ENCODE peak calls at places on chromosomes 12 and 14, in seven cellular contexts. M is tibial artery; R is thoracic aorta; I is gastrocnemius medialis; O is small intestine; F is A549; Z is CD8-positive, alpha-beta memory T cell. T is an unnamed sample. For H3K4me1, the result is how much of the 10 kb centered on the place peaks cover.

GRCh38 chr14:71245659-71246361 is 338.6 kb downstream of the PCNX1 start:
- DNase-seq in M (no peak), R (no peak), I (no peak), O (peak), F (no peak), Z (no peak), T (no peak)

GRCh38 chr14:34356267-34356660 is 105.8 kb downstream of the SPTSSA start:
- DNase-seq in M (no peak), R (no peak), I (no peak), O (no peak), F (no peak), Z (no peak), T (no peak)

GRCh38 chr12:108029081-108029790 is 99.9 kb upstream of the WSCD2 start:
- DNase-seq in M (no peak), R (no peak), I (no peak), O (no peak), F (no peak), Z (no peak), T (no peak)

GRCh38 chr12:130879781-130880389 is 8.0 kb downstream of the RAN start:
- DNase-seq in M (no peak), R (no peak), I (no peak), O (no peak), F (no peak), Z (no peak), T (no peak)

GRCh38 chr12:28164644-28165313 is 25.5 kb upstream of the CCDC91 start:
- DNase-seq in M (no peak), R (no peak), I (no peak), O (peak), F (peak), Z (no peak), T (no peak)

GRCh38 chr14:32657081-32657480 is 281.6 kb upstream of the NPAS3 start:
- DNase-seq in M (peak), R (peak), I (peak), O (no peak), F (peak), Z (no peak), T (no peak)

GRCh38 chr14:72597834-72598233 is 296.1 kb downstream of the DPF3 start:
- DNase-seq in M (no peak), R (no peak), I (no peak), O (no peak), F (no peak), Z (no peak), T (no peak)

GRCh38 chr14:59055439-59056045 is 132.9 kb upstream of the DAAM1 start:
- DNase-seq in M (no peak), R (no peak), I (no peak), O (peak), F (peak), Z (no peak), T (peak)

GRCh38 chr12:117100251-117100650 is 1.0 kb upstream of the TESC start:
- DNase-seq in M (no peak), R (no peak), I (no peak), O (no peak), F (peak), Z (no peak), T (no peak)

GRCh38 chr14:50804181-50804721 is 26.7 kb downstream of the NIN start:
- DNase-seq in M (no peak), R (no peak), I (no peak), O (no peak), F (no peak), Z (no peak), T (no peak)

DNA sequence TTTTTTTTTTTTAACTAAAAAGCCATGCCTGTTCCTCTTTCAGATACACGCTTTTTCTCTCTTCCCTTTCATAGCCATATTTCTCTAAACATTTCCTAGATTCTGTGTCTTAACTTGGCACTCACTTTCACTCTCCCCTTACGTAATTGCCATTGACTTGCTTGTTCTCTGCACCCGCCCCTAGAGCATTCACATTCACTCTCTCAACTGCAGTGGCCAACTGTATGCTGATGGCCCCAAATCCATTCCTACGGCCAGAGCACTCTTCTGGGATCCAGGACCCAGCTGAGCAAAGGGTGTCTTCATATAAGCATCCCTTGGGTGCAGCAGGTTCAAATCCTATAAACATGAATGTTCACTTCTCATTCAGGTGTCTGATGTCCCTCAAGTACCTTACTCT is 59.5 kb downstream of the CKB start:
- DNase-seq in M (no peak), R (no peak), I (no peak), O (no peak), F (no peak), Z (no peak), T (no peak)
- H3K4me1 ChIP-seq in M (under half), R (under half), I (under half), O (under half), F (under half), Z (under half), T (under half)

GRCh38 chr12:104522985-104523719 is 66.4 kb downstream of the CHST11 start:
- DNase-seq in M (no peak), R (no peak), I (no peak), O (no peak), F (no peak), Z (no peak), T (no peak)
- H3K4me3 ChIP-seq in M (no peak), R (no peak), I (no peak), O (no peak), F (no peak), Z (no peak), T (no peak)

GRCh38 chr12:106004289-106004688 is 134.5 kb downstream of the NUAK1 start:
- DNase-seq in M (no peak), R (no peak), I (no peak), O (no peak), F (no peak), Z (no peak), T (no peak)
- H3K4me1 ChIP-seq in M (under half), R (under half), I (under half), O (under half), F (under half), Z (under half), T (under half)

DNA sequence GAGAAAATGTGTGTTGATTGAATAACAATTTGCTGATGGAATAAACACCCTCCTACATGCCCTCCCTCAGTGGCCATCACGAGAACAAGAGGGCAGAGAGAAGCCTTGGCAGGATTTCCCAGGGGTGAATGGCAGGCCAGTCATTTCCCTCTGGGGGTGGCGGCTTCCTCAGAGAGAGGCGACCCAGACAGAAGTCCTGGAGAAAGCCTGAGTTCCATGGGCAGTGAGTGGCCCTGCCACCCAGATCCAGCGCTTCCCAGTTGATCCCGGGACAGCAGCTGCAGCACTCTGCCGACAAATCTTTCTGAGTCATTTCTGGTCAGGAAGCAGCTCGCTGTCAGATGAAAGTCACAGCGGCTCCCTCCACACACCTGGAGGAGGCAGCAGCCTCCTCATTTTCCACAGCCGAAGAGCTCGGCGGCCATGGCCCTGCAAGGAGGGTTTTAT is 123.0 kb downstream of the SCARB1 start:
- DNase-seq in M (peak), R (no peak), I (peak), O (peak), F (peak), Z (no peak), T (no peak)
- H3K4me3 ChIP-seq in M (no peak), R (no peak), I (no peak), O (no peak), F (no peak), Z (no peak), T (no peak)

GRCh38 chr12:57221169-57221917 is 4.7 kb downstream of the NXPH4 start:
- DNase-seq in M (no peak), R (no peak), I (no peak), O (no peak), F (no peak), Z (no peak), T (no peak)
- H3K4me1 ChIP-seq in M (under half), R (under half), I (under half), O (under half), F (under half), Z (under half), T (under half)

GRCh38 chr12:5099136-5099535 is 55.5 kb downstream of the KCNA5 start:
- DNase-seq in M (no peak), R (no peak), I (no peak), O (no peak), F (no peak), Z (no peak), T (no peak)
- H3K4me3 ChIP-seq in M (no peak), R (no peak), I (no peak), O (no peak), F (no peak), Z (no peak), T (no peak)

GRCh38 chr14:100400115-100400514 is 77.0 kb downstream of the SLC25A47 start:
- DNase-seq in M (no peak), R (no peak), I (no peak), O (peak), F (no peak), Z (no peak), T (no peak)
- H3K4me1 ChIP-seq in M (under half), R (under half), I (under half), O (under half), F (under half), Z (under half), T (under half)

GRCh38 chr12:110426300-110426910 is 22.9 kb upstream of the ANAPC7 start:
- DNase-seq in M (no peak), R (no peak), I (no peak), O (no peak), F (no peak), Z (no peak), T (no peak)

GRCh38 chr12:110436231-110436630 is 13.9 kb downstream of the ARPC3 start:
- DNase-seq in M (no peak), R (no peak), I (no peak), O (no peak), F (no peak), Z (no peak), T (no peak)

DNA sequence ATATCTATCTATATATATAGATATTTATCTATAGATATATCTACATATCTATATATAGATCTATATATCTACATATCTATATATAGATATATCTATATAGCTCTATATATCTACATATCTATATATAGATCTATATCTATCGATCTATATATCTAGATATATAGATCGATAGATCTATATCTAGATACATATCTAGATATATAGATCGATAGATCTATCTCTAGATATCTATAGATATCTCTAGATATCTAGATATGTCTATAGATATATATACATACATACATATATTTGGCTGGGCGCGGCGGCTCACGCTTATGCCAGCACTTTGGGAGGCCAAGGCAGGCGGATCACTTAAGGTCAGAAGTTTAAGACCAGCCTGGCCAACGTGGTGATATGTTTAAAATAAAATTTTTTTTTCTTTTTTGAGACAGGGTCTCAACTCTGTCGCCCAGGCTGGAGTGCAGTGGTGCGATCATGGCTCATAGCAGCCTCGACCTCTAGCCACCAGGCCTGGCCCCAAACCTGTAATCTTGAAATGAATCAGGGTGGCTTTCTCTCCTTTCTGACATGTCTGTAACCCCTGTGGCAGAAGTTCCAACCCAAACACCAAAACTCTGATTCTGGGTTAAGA is 18.1 kb downstream of the ARPC3 start:
- DNase-seq in M (no peak), R (no peak), I (no peak), O (peak), F (no peak), Z (no peak), T (peak)
- H3K4me3 ChIP-seq in M (peak), R (peak), I (peak), O (no peak), F (peak), Z (no peak), T (peak)

GRCh38 chr12:122054842-122055544 is 23.6 kb upstream of the MLXIP start:
- DNase-seq in M (no peak), R (no peak), I (no peak), O (no peak), F (no peak), Z (no peak), T (no peak)
- H3K4me1 ChIP-seq in M (under half), R (under half), I (under half), O (under half), F (under half), Z (under half), T (under half)